ENCODE peak calls at places on chromosomes 7 and 10, in nine cellular contexts. F is nephron progenitor cell, X is heart right ventricle, Q is Panc1, E is heart left ventricle, R is OCI-LY7, G is breast epithelium, C is fibroblast of lung, T is transverse colon. Y is an unnamed sample.

GRCh38 chr7:32462966-32463365 is 27.2 kb downstream of the LSM5 start:
- DNase-seq in C (no peak), Q (no peak), X (no peak), R (no peak), E (no peak), G (no peak), F (no peak), T (no peak), Y (no peak)

GRCh38 chr10:88991900-88992237 is 1.3 kb downstream of the FAS start:
- DNase-seq in E (no peak), G (no peak), R (peak; percentile 63), X (no peak), C (no peak), Q (no peak), T (no peak), F (no peak), Y (no peak)

GRCh38 chr10:108404155-108404554 is 1239.6 kb upstream of the SORCS1 start:
- DNase-seq in R (no peak), F (no peak), G (no peak), Q (no peak), E (no peak), C (no peak), X (no peak), T (no peak), Y (no peak)

GRCh38 chr7:20330797-20331230 is at the start of gene ITGB8:
- DNase-seq in Q (no peak), R (no peak), T (no peak), G (peak; percentile 75), X (peak; percentile 24), F (peak; percentile 71), C (no peak), E (no peak), Y (no peak)

GRCh38 chr7:60706-61105 is 131.7 kb upstream of the FAM20C start:
- DNase-seq in X (no peak), F (no peak), Q (no peak), G (no peak), E (peak; percentile 13), T (peak; percentile 3), R (no peak), C (no peak), Y (no peak)

GRCh38 chr7:151382079-151382885 is 27.6 kb downstream of the WDR86 start:
- DNase-seq in C (no peak), E (no peak), X (no peak), G (no peak), Q (no peak), F (no peak), T (no peak), R (no peak), Y (no peak)

GRCh38 chr10:133242611-133243356 is 5.1 kb downstream of the VENTX start:
- DNase-seq in E (no peak), C (peak; percentile 31), R (no peak), G (no peak), X (no peak), T (no peak), Q (no peak), F (no peak), Y (no peak)

GRCh38 chr10:62047960-62048383 is 146.5 kb downstream of the ARID5B start:
- DNase-seq in T (peak; percentile 44), C (no peak), E (no peak), Q (no peak), X (no peak), R (peak; percentile 44), F (no peak), G (no peak), Y (no peak)

GRCh38 chr10:122649903-122650302 is 49.7 kb downstream of the C10orf120 start:
- DNase-seq in G (no peak), F (no peak), E (no peak), T (no peak), Q (no peak), R (no peak), X (no peak), C (no peak), Y (no peak)

GRCh38 chr10:101218423-101219136 is 10.7 kb downstream of the LBX1 start:
- DNase-seq in T (no peak), E (no peak), Q (no peak), F (peak; percentile 18), R (no peak), C (no peak), X (no peak), G (no peak), Y (no peak)

GRCh38 chr7:64872809-64873500 is 30.1 kb upstream of the ZNF273 start:
- DNase-seq in X (no peak), C (no peak), E (no peak), G (no peak), R (no peak), T (no peak), Q (no peak), F (no peak), Y (no peak)

GRCh38 chr10:118734477-118734876 is 20.3 kb downstream of the CACUL1 start:
- DNase-seq in C (peak; percentile 22), X (no peak), E (no peak), Q (no peak), R (no peak), G (no peak), T (no peak), F (no peak), Y (no peak)
- TF ChIP-seq CTCF in C (peak; percentile 48), X (peak; percentile 18), E (no peak), Q (peak; percentile 58), R (peak; percentile 73), G (no peak), T (no peak), F (no peak), Y (peak; percentile 36)

DNA sequence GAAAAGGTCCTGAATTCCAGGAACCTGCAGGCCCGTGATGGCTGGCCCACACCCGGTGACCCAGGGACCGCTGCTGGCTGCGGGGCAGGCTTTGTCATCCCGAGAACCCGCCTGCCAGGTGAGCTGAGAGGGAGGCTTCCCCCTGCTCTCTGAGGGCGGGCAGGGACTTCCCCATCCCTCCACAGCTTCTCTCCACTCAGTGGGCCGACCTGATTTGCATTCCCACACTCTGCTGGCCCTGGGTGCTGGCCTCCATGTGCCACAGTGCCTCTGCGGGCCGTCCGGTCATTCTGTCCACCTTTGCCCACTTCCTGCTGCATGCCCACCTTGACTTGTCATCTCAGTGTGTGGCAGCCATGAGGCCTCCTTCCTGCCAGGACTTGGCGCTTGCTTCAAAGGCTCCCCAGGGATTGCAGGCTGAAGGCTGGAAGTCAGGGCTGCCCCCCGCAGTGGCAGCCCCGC is 35.3 kb downstream of the PALD1 start:
- DNase-seq in C (no peak), R (peak; percentile 63), F (no peak), G (no peak), T (peak; percentile 53), X (no peak), Q (no peak), E (no peak), Y (no peak)
- TF ChIP-seq CTCF in C (no peak), R (no peak), F (no peak), G (no peak), T (no peak), X (no peak), Q (no peak), E (no peak), Y (no peak)

GRCh38 chr7:95772298-95772770 is at the start of gene DYNC1I1:
- DNase-seq in Q (no peak), G (peak; percentile 24), E (peak; percentile 77), C (peak; percentile 38), X (peak; percentile 84), T (peak; percentile 62), F (peak; percentile 85), R (no peak), Y (peak; percentile 2)
- TF ChIP-seq CTCF in Q (no peak), G (no peak), E (no peak), C (no peak), X (no peak), T (no peak), F (no peak), R (no peak), Y (no peak)

GRCh38 chr7:74622228-74622749 is 35.2 kb upstream of the GTF2I start:
- DNase-seq in X (no peak), F (no peak), G (no peak), C (no peak), T (no peak), Q (no peak), E (no peak), R (no peak), Y (no peak)

GRCh38 chr7:74623135-74623534 is 34.4 kb upstream of the GTF2I start:
- DNase-seq in X (no peak), C (no peak), E (no peak), G (no peak), T (no peak), R (no peak), F (no peak), Q (no peak), Y (no peak)

GRCh38 chr7:74627699-74628411 is 29.7 kb upstream of the GTF2I start:
- DNase-seq in G (peak; percentile 40), R (no peak), X (no peak), Q (no peak), C (peak; percentile 76), T (peak; percentile 66), F (no peak), E (no peak), Y (no peak)

GRCh38 chr7:74625446-74625845 is 32.1 kb upstream of the GTF2I start:
- DNase-seq in E (no peak), X (no peak), F (no peak), Q (no peak), G (no peak), T (no peak), R (peak; percentile 46), C (peak; percentile 77), Y (no peak)
- TF ChIP-seq CTCF in E (peak; percentile 35), X (peak; percentile 25), F (no peak), Q (no peak), G (no peak), T (no peak), R (peak; percentile 50), C (peak; percentile 32), Y (no peak)

Y was measured in astrocyte of the cerebellum.